ENCODE peak calls at places on chromosomes 5 and 9, in eight cellular contexts. X is CD4-positive, CD25-positive, alpha-beta regulatory T cell; I is stomach; U is endodermal cell; Z is fibroblast of mammary gland; C is cardiac fibroblast; Q is sigmoid colon; J is mammary epithelial cell. D is an unnamed sample.

GRCh38 chr5:21024966-21025365 is 1037.0 kb upstream of the CDH18 start:
- DNase-seq in X (no peak), I (no peak), U (no peak), Z (no peak), C (peak; percentile 3), Q (no peak), J (no peak), D (no peak)

GRCh38 chr5:127353761-127354160 is 63.2 kb downstream of the MEGF10 start:
- DNase-seq in X (no peak), I (no peak), U (no peak), Z (no peak), C (no peak), Q (no peak), J (no peak), D (no peak)

GRCh38 chr9:124296094-124296493 is 38.3 kb downstream of the NEK6 start:
- DNase-seq in X (no peak), I (no peak), U (no peak), Z (no peak), C (no peak), Q (no peak), J (no peak), D (no peak)

GRCh38 chr9:70159630-70160029 is 99.1 kb upstream of the SMC5 start:
- DNase-seq in X (no peak), I (no peak), U (no peak), Z (no peak), C (no peak), Q (no peak), J (no peak), D (peak; percentile 18)

GRCh38 chr9:137488906-137489305 is 29.8 kb upstream of the NSMF start:
- DNase-seq in X (no peak), I (no peak), U (no peak), Z (no peak), C (no peak), Q (no peak), J (no peak), D (no peak)

GRCh38 chr9:32577316-32577715 is 4.4 kb upstream of the NDUFB6 start:
- DNase-seq in X (no peak), I (no peak), U (no peak), Z (no peak), C (no peak), Q (no peak), J (no peak), D (no peak)

GRCh38 chr9:95095619-95096355 is 221.7 kb downstream of the FANCC start:
- DNase-seq in X (no peak), I (no peak), U (no peak), Z (no peak), C (no peak), Q (no peak), J (no peak), D (no peak)

GRCh38 chr9:82882133-82882532 is 180.8 kb downstream of the RASEF start:
- DNase-seq in X (no peak), I (no peak), U (no peak), Z (peak; percentile 6), C (no peak), Q (no peak), J (peak; percentile 56), D (no peak)

GRCh38 chr5:51997908-51998307 is 614.7 kb downstream of the ISL1 start:
- DNase-seq in X (no peak), I (no peak), U (no peak), Z (no peak), C (no peak), Q (no peak), J (no peak), D (no peak)

GRCh38 chr5:82234880-82235279 is 43.3 kb downstream of the RPS23 start:
- DNase-seq in X (no peak), I (no peak), U (no peak), Z (no peak), C (no peak), Q (no peak), J (peak; percentile 32), D (no peak)

GRCh38 chr5:138000102-138000723 is 32.7 kb downstream of the FAM13B start:
- DNase-seq in X (no peak), I (no peak), U (no peak), Z (peak; percentile 87), C (peak; percentile 67), Q (no peak), J (peak; percentile 52), D (no peak)

GRCh38 chr5:88660326-88660946 is 222.5 kb downstream of the MEF2C start:
- DNase-seq in X (no peak), I (no peak), U (no peak), Z (peak; percentile 16), C (peak; percentile 27), Q (no peak), J (peak; percentile 49), D (no peak)

GRCh38 chr5:120083851-120084615 is 380.1 kb upstream of the PRR16 start:
- DNase-seq in X (no peak), I (no peak), U (no peak), Z (no peak), C (no peak), Q (no peak), J (no peak), D (no peak)

GRCh38 chr5:132451387-132451786 is 39.2 kb downstream of the IRF1 start:
- DNase-seq in X (no peak), I (no peak), U (peak; percentile 60), Z (peak; percentile 47), C (no peak), Q (no peak), J (no peak), D (no peak)

GRCh38 chr9:13127164-13127563 is 152.3 kb downstream of the MPDZ start:
- DNase-seq in X (no peak), I (no peak), U (no peak), Z (no peak), C (no peak), Q (no peak), J (no peak), D (no peak)

GRCh38 chr5:180870669-180871068 is 9.6 kb upstream of the ZFP62 start:
- DNase-seq in X (no peak), I (no peak), U (no peak), Z (no peak), C (no peak), Q (no peak), J (no peak), D (no peak)

GRCh38 chr9:20447291-20447690 is 175.0 kb downstream of the MLLT3 start:
- DNase-seq in X (no peak), I (no peak), U (no peak), Z (no peak), C (no peak), Q (no peak), J (no peak), D (no peak)

GRCh38 chr5:59401637-59402036 is 491.9 kb downstream of the PDE4D start:
- DNase-seq in X (no peak), I (no peak), U (no peak), Z (no peak), C (no peak), Q (no peak), J (no peak), D (no peak)

GRCh38 chr9:129885670-129886106 is 50.4 kb downstream of the USP20 start:
- DNase-seq in X (peak; percentile 79), I (peak; percentile 94), U (peak; percentile 95), Z (peak; percentile 87), C (peak; percentile 96), Q (peak; percentile 97), J (peak; percentile 89), D (peak; percentile 60)

GRCh38 chr9:129887210-129888084 is 52.2 kb downstream of the USP20 start:
- DNase-seq in X (peak; percentile 73), I (no peak), U (peak; percentile 53), Z (peak; percentile 54), C (peak; percentile 75), Q (no peak), J (no peak), D (peak; percentile 44)

GRCh38 chr9:129886226-129887174 is 51.2 kb downstream of the USP20 start:
- DNase-seq in X (peak; percentile 68), I (no peak), U (peak; percentile 57), Z (no peak), C (peak; percentile 16), Q (no peak), J (no peak), D (no peak)

GRCh38 chr9:129884220-129885017 is 49.2 kb downstream of the USP20 start:
- DNase-seq in X (peak; percentile 94), I (peak; percentile 93), U (peak; percentile 97), Z (peak; percentile 67), C (peak; percentile 74), Q (peak; percentile 94), J (peak; percentile 65), D (no peak)

GRCh38 chr9:129885018-129885669 is 49.9 kb downstream of the USP20 start:
- DNase-seq in X (no peak), I (peak; percentile 54), U (peak; percentile 73), Z (no peak), C (no peak), Q (peak; percentile 81), J (no peak), D (no peak)
- H3K4me3 ChIP-seq in X (peak overlapping the region; percentile 86), I (peak overlapping the region; percentile 51), U (peak overlapping the region; percentile 56), Z (peak overlapping the region; percentile 15), C (no peak overlapping the region), Q (no peak overlapping the region), J (peak overlapping the region; percentile 15), D (peak overlapping the region; percentile 1)

GRCh38 chr5:110224050-110224449 is 502.4 kb downstream of the TMEM232 start:
- DNase-seq in X (no peak), I (no peak), U (no peak), Z (no peak), C (no peak), Q (no peak), J (no peak), D (no peak)

GRCh38 chr5:110221036-110221435 is 505.4 kb downstream of the TMEM232 start:
- DNase-seq in X (no peak), I (no peak), U (no peak), Z (no peak), C (no peak), Q (no peak), J (no peak), D (no peak)

GRCh38 chr5:110219769-110220168 is 506.7 kb downstream of the TMEM232 start:
- DNase-seq in X (no peak), I (no peak), U (no peak), Z (no peak), C (no peak), Q (no peak), J (no peak), D (no peak)

GRCh38 chr5:110218994-110219393 is 507.5 kb downstream of the TMEM232 start:
- DNase-seq in X (no peak), I (no peak), U (no peak), Z (no peak), C (no peak), Q (no peak), J (no peak), D (no peak)
- H3K4me3 ChIP-seq in X (no peak overlapping the region), I (no peak overlapping the region), U (no peak overlapping the region), Z (no peak overlapping the region), C (no peak overlapping the region), Q (no peak overlapping the region), J (no peak overlapping the region), D (no peak overlapping the region)

GRCh38 chr9:93028448-93029006 is 30.0 kb upstream of the SUSD3 start:
- DNase-seq in X (peak; percentile 58), I (no peak), U (no peak), Z (no peak), C (peak; percentile 16), Q (no peak), J (no peak), D (no peak)
- H3K4me3 ChIP-seq in X (peak overlapping the region; percentile 78), I (no peak overlapping the region), U (no peak overlapping the region), Z (no peak overlapping the region), C (no peak overlapping the region), Q (no peak overlapping the region), J (no peak overlapping the region), D (no peak overlapping the region)

DNA sequence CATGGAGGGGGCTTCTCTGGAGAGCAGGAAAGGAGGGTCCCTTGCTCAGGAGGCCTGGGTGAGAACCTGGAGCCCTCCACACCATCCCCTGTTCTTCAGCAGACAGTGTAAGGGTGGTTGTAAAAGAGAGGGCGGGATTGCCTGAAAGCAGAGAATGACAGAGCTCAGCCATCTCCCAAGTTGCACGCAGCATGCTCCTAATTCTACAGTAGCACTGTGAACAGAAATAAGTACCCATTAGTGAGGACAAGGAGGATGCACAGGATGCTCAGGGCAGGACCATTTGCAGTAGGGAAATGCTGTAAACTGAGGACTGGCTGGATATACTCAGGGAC is 8.4 kb downstream of the CCDC69 start:
- DNase-seq in X (no peak), I (no peak), U (no peak), Z (no peak), C (no peak), Q (no peak), J (no peak), D (no peak)
- H3K4me3 ChIP-seq in X (peak overlapping the region; percentile 87), I (no peak overlapping the region), U (no peak overlapping the region), Z (no peak overlapping the region), C (no peak overlapping the region), Q (no peak overlapping the region), J (no peak overlapping the region), D (no peak overlapping the region)

D was measured in AG09309.